ENCODE peak calls at places on chromosomes 2 and 18, in eight cellular contexts. One of them, this sample, is unnamed.

GRCh38 chr2:39845460-39846146 is 66.5 kb upstream of the THUMPD2 start:
- DNase-seq in AG20443: no peak
- DNase-seq in NCI-H460: no peak
- DNase-seq in RCC 7860: peak; percentile 67
- DNase-seq in stimulated activated CD8-positive, alpha-beta memory T cell treated with anti-CD3 and anti-CD28 coated beads, Interleukin-12 subunit alpha, Interleukin-12 subunit beta, amount 100 ng/mL, for 4 hours: no peak
- DNase-seq in fibroblast of pulmonary artery: no peak
- DNase-seq in left ventricle myocardium inferior: no peak
- DNase-seq in germinal center: no peak
- DNase-seq in this sample: no peak

GRCh38 chr2:132252191-132252893 is 90.6 kb upstream of the ANKRD30BL start:
- DNase-seq in stimulated activated CD8-positive, alpha-beta memory T cell treated with anti-CD3 and anti-CD28 coated beads, Interleukin-12 subunit alpha, Interleukin-12 subunit beta, amount 100 ng/mL, for 4 hours: no peak
- DNase-seq in NCI-H460: no peak
- DNase-seq in left ventricle myocardium inferior: no peak
- DNase-seq in germinal center: no peak
- DNase-seq in AG20443: peak; percentile 2
- DNase-seq in fibroblast of pulmonary artery: no peak
- DNase-seq in RCC 7860: no peak
- DNase-seq in this sample: no peak

GRCh38 chr2:109703076-109703475 is 88.9 kb downstream of the SOWAHC start:
- DNase-seq in stimulated activated CD8-positive, alpha-beta memory T cell treated with anti-CD3 and anti-CD28 coated beads, Interleukin-12 subunit alpha, Interleukin-12 subunit beta, amount 100 ng/mL, for 4 hours: no peak
- DNase-seq in RCC 7860: no peak
- DNase-seq in fibroblast of pulmonary artery: peak; percentile 35
- DNase-seq in AG20443: peak; percentile 71
- DNase-seq in NCI-H460: no peak
- DNase-seq in germinal center: no peak
- DNase-seq in left ventricle myocardium inferior: no peak
- DNase-seq in this sample: no peak

GRCh38 chr2:15643791-15644588 is 52.3 kb downstream of the DDX1 start:
- DNase-seq in NCI-H460: no peak
- DNase-seq in AG20443: no peak
- DNase-seq in RCC 7860: no peak
- DNase-seq in fibroblast of pulmonary artery: peak; percentile 61
- DNase-seq in left ventricle myocardium inferior: no peak
- DNase-seq in germinal center: no peak
- DNase-seq in stimulated activated CD8-positive, alpha-beta memory T cell treated with anti-CD3 and anti-CD28 coated beads, Interleukin-12 subunit alpha, Interleukin-12 subunit beta, amount 100 ng/mL, for 4 hours: no peak
- DNase-seq in this sample: no peak

GRCh38 chr2:113169002-113169530 is 4.7 kb upstream of the PSD4 start:
- DNase-seq in AG20443: no peak
- DNase-seq in germinal center: no peak
- DNase-seq in RCC 7860: no peak
- DNase-seq in left ventricle myocardium inferior: no peak
- DNase-seq in NCI-H460: no peak
- DNase-seq in fibroblast of pulmonary artery: no peak
- DNase-seq in stimulated activated CD8-positive, alpha-beta memory T cell treated with anti-CD3 and anti-CD28 coated beads, Interleukin-12 subunit alpha, Interleukin-12 subunit beta, amount 100 ng/mL, for 4 hours: no peak
- DNase-seq in this sample: no peak

GRCh38 chr2:168614291-168615018 is 158.4 kb downstream of the CERS6 start:
- DNase-seq in AG20443: no peak
- DNase-seq in NCI-H460: no peak
- DNase-seq in stimulated activated CD8-positive, alpha-beta memory T cell treated with anti-CD3 and anti-CD28 coated beads, Interleukin-12 subunit alpha, Interleukin-12 subunit beta, amount 100 ng/mL, for 4 hours: no peak
- DNase-seq in RCC 7860: no peak
- DNase-seq in left ventricle myocardium inferior: no peak
- DNase-seq in fibroblast of pulmonary artery: no peak
- DNase-seq in germinal center: peak; percentile 14
- DNase-seq in this sample: no peak

GRCh38 chr2:240374085-240374907 is 61.2 kb upstream of the GPC1 start:
- DNase-seq in stimulated activated CD8-positive, alpha-beta memory T cell treated with anti-CD3 and anti-CD28 coated beads, Interleukin-12 subunit alpha, Interleukin-12 subunit beta, amount 100 ng/mL, for 4 hours: no peak
- DNase-seq in fibroblast of pulmonary artery: peak; percentile 89
- DNase-seq in germinal center: no peak
- DNase-seq in NCI-H460: peak; percentile 61
- DNase-seq in AG20443: peak; percentile 95
- DNase-seq in RCC 7860: peak; percentile 93
- DNase-seq in left ventricle myocardium inferior: peak; percentile 64
- DNase-seq in this sample: peak; percentile 72

GRCh38 chr2:103859238-103859637 is 994.7 kb upstream of the POU3F3 start:
- DNase-seq in RCC 7860: no peak
- DNase-seq in NCI-H460: no peak
- DNase-seq in left ventricle myocardium inferior: no peak
- DNase-seq in germinal center: no peak
- DNase-seq in fibroblast of pulmonary artery: no peak
- DNase-seq in stimulated activated CD8-positive, alpha-beta memory T cell treated with anti-CD3 and anti-CD28 coated beads, Interleukin-12 subunit alpha, Interleukin-12 subunit beta, amount 100 ng/mL, for 4 hours: no peak
- DNase-seq in AG20443: no peak
- DNase-seq in this sample: no peak

GRCh38 chr18:4026542-4026941 is 428.6 kb downstream of the DLGAP1 start:
- DNase-seq in fibroblast of pulmonary artery: no peak
- DNase-seq in stimulated activated CD8-positive, alpha-beta memory T cell treated with anti-CD3 and anti-CD28 coated beads, Interleukin-12 subunit alpha, Interleukin-12 subunit beta, amount 100 ng/mL, for 4 hours: no peak
- DNase-seq in germinal center: no peak
- DNase-seq in AG20443: no peak
- DNase-seq in NCI-H460: no peak
- DNase-seq in RCC 7860: no peak
- DNase-seq in left ventricle myocardium inferior: no peak
- DNase-seq in this sample: no peak

GRCh38 chr18:38493991-38494559 is 928.5 kb upstream of the CELF4 start:
- DNase-seq in stimulated activated CD8-positive, alpha-beta memory T cell treated with anti-CD3 and anti-CD28 coated beads, Interleukin-12 subunit alpha, Interleukin-12 subunit beta, amount 100 ng/mL, for 4 hours: no peak
- DNase-seq in germinal center: no peak
- DNase-seq in NCI-H460: no peak
- DNase-seq in fibroblast of pulmonary artery: no peak
- DNase-seq in AG20443: no peak
- DNase-seq in RCC 7860: no peak
- DNase-seq in left ventricle myocardium inferior: no peak
- DNase-seq in this sample: no peak

GRCh38 chr2:218482651-218483050 is 63.7 kb downstream of the VIL1 start:
- DNase-seq in stimulated activated CD8-positive, alpha-beta memory T cell treated with anti-CD3 and anti-CD28 coated beads, Interleukin-12 subunit alpha, Interleukin-12 subunit beta, amount 100 ng/mL, for 4 hours: no peak
- DNase-seq in NCI-H460: no peak
- DNase-seq in fibroblast of pulmonary artery: no peak
- DNase-seq in RCC 7860: no peak
- DNase-seq in AG20443: no peak
- DNase-seq in germinal center: peak; percentile 14
- DNase-seq in left ventricle myocardium inferior: no peak
- DNase-seq in this sample: peak; percentile 20

GRCh38 chr2:42928161-42928691 is 135.8 kb upstream of the HAAO start:
- DNase-seq in AG20443: no peak
- DNase-seq in fibroblast of pulmonary artery: no peak
- DNase-seq in stimulated activated CD8-positive, alpha-beta memory T cell treated with anti-CD3 and anti-CD28 coated beads, Interleukin-12 subunit alpha, Interleukin-12 subunit beta, amount 100 ng/mL, for 4 hours: no peak
- DNase-seq in left ventricle myocardium inferior: no peak
- DNase-seq in RCC 7860: no peak
- DNase-seq in germinal center: no peak
- DNase-seq in NCI-H460: no peak
- DNase-seq in this sample: no peak

GRCh38 chr18:77108001-77108692 is 24.4 kb downstream of the MBP start:
- DNase-seq in germinal center: peak; percentile 41
- DNase-seq in RCC 7860: peak; percentile 79
- DNase-seq in left ventricle myocardium inferior: no peak
- DNase-seq in NCI-H460: peak; percentile 35
- DNase-seq in stimulated activated CD8-positive, alpha-beta memory T cell treated with anti-CD3 and anti-CD28 coated beads, Interleukin-12 subunit alpha, Interleukin-12 subunit beta, amount 100 ng/mL, for 4 hours: no peak
- DNase-seq in AG20443: peak; percentile 90
- DNase-seq in fibroblast of pulmonary artery: peak; percentile 88
- DNase-seq in this sample: peak; percentile 82

GRCh38 chr18:35620765-35621164 is 39.2 kb downstream of the GALNT1 start:
- DNase-seq in RCC 7860: no peak
- DNase-seq in germinal center: no peak
- DNase-seq in NCI-H460: no peak
- DNase-seq in fibroblast of pulmonary artery: peak; percentile 18
- DNase-seq in left ventricle myocardium inferior: no peak
- DNase-seq in AG20443: no peak
- DNase-seq in stimulated activated CD8-positive, alpha-beta memory T cell treated with anti-CD3 and anti-CD28 coated beads, Interleukin-12 subunit alpha, Interleukin-12 subunit beta, amount 100 ng/mL, for 4 hours: no peak
- DNase-seq in this sample: no peak

GRCh38 chr2:19632327-19633040 is 269.3 kb downstream of the TTC32 start:
- DNase-seq in RCC 7860: no peak
- DNase-seq in stimulated activated CD8-positive, alpha-beta memory T cell treated with anti-CD3 and anti-CD28 coated beads, Interleukin-12 subunit alpha, Interleukin-12 subunit beta, amount 100 ng/mL, for 4 hours: no peak
- DNase-seq in AG20443: peak; percentile 52
- DNase-seq in NCI-H460: no peak
- DNase-seq in fibroblast of pulmonary artery: peak; percentile 68
- DNase-seq in left ventricle myocardium inferior: peak; percentile 47
- DNase-seq in germinal center: no peak
- DNase-seq in this sample: no peak

GRCh38 chr2:68426885-68427579 is 40.1 kb downstream of the FBXO48 start:
- DNase-seq in germinal center: peak; percentile 27
- DNase-seq in stimulated activated CD8-positive, alpha-beta memory T cell treated with anti-CD3 and anti-CD28 coated beads, Interleukin-12 subunit alpha, Interleukin-12 subunit beta, amount 100 ng/mL, for 4 hours: no peak
- DNase-seq in left ventricle myocardium inferior: no peak
- DNase-seq in NCI-H460: no peak
- DNase-seq in RCC 7860: no peak
- DNase-seq in fibroblast of pulmonary artery: no peak
- DNase-seq in AG20443: no peak
- DNase-seq in this sample: peak; percentile 29

GRCh38 chr18:48073231-48073930 is 142.9 kb upstream of the SMAD2 start:
- DNase-seq in AG20443: peak; percentile 90
- DNase-seq in germinal center: no peak
- DNase-seq in stimulated activated CD8-positive, alpha-beta memory T cell treated with anti-CD3 and anti-CD28 coated beads, Interleukin-12 subunit alpha, Interleukin-12 subunit beta, amount 100 ng/mL, for 4 hours: no peak
- DNase-seq in NCI-H460: no peak
- DNase-seq in RCC 7860: no peak
- DNase-seq in fibroblast of pulmonary artery: no peak
- DNase-seq in left ventricle myocardium inferior: no peak
- DNase-seq in this sample: no peak

GRCh38 chr2:239208470-239209180 is 192.2 kb downstream of the HDAC4 start:
- DNase-seq in AG20443: no peak
- DNase-seq in RCC 7860: no peak
- DNase-seq in fibroblast of pulmonary artery: no peak
- DNase-seq in left ventricle myocardium inferior: no peak
- DNase-seq in stimulated activated CD8-positive, alpha-beta memory T cell treated with anti-CD3 and anti-CD28 coated beads, Interleukin-12 subunit alpha, Interleukin-12 subunit beta, amount 100 ng/mL, for 4 hours: no peak
- DNase-seq in NCI-H460: no peak
- DNase-seq in germinal center: no peak
- DNase-seq in this sample: no peak

GRCh38 chr2:61750624-61751023 is 103.2 kb downstream of the FAM161A start:
- DNase-seq in fibroblast of pulmonary artery: peak; percentile 53
- DNase-seq in germinal center: no peak
- DNase-seq in RCC 7860: no peak
- DNase-seq in stimulated activated CD8-positive, alpha-beta memory T cell treated with anti-CD3 and anti-CD28 coated beads, Interleukin-12 subunit alpha, Interleukin-12 subunit beta, amount 100 ng/mL, for 4 hours: no peak
- DNase-seq in left ventricle myocardium inferior: no peak
- DNase-seq in NCI-H460: no peak
- DNase-seq in AG20443: peak; percentile 28
- DNase-seq in this sample: peak; percentile 44

GRCh38 chr2:201452058-201452736 is 657 bp downstream of the STRADB start:
- DNase-seq in AG20443: no peak
- DNase-seq in NCI-H460: no peak
- DNase-seq in fibroblast of pulmonary artery: no peak
- DNase-seq in germinal center: no peak
- DNase-seq in RCC 7860: no peak
- DNase-seq in stimulated activated CD8-positive, alpha-beta memory T cell treated with anti-CD3 and anti-CD28 coated beads, Interleukin-12 subunit alpha, Interleukin-12 subunit beta, amount 100 ng/mL, for 4 hours: no peak
- DNase-seq in left ventricle myocardium inferior: no peak
- DNase-seq in this sample: no peak

GRCh38 chr18:46319793-46320192 is 215.6 kb downstream of the HAUS1 start:
- DNase-seq in left ventricle myocardium inferior: no peak
- DNase-seq in RCC 7860: peak; percentile 21
- DNase-seq in AG20443: no peak
- DNase-seq in stimulated activated CD8-positive, alpha-beta memory T cell treated with anti-CD3 and anti-CD28 coated beads, Interleukin-12 subunit alpha, Interleukin-12 subunit beta, amount 100 ng/mL, for 4 hours: no peak
- DNase-seq in fibroblast of pulmonary artery: no peak
- DNase-seq in germinal center: no peak
- DNase-seq in NCI-H460: no peak
- DNase-seq in this sample: no peak

GRCh38 chr18:70260683-70261082 is 28.2 kb upstream of the SOCS6 start:
- DNase-seq in AG20443: no peak
- DNase-seq in RCC 7860: no peak
- DNase-seq in left ventricle myocardium inferior: no peak
- DNase-seq in stimulated activated CD8-positive, alpha-beta memory T cell treated with anti-CD3 and anti-CD28 coated beads, Interleukin-12 subunit alpha, Interleukin-12 subunit beta, amount 100 ng/mL, for 4 hours: no peak
- DNase-seq in fibroblast of pulmonary artery: no peak
- DNase-seq in NCI-H460: no peak
- DNase-seq in germinal center: no peak
- DNase-seq in this sample: no peak

GRCh38 chr2:224333631-224334030 is 68.3 kb downstream of the FAM124B start:
- DNase-seq in fibroblast of pulmonary artery: no peak
- DNase-seq in RCC 7860: no peak
- DNase-seq in germinal center: no peak
- DNase-seq in NCI-H460: no peak
- DNase-seq in left ventricle myocardium inferior: no peak
- DNase-seq in stimulated activated CD8-positive, alpha-beta memory T cell treated with anti-CD3 and anti-CD28 coated beads, Interleukin-12 subunit alpha, Interleukin-12 subunit beta, amount 100 ng/mL, for 4 hours: no peak
- DNase-seq in AG20443: peak; percentile 61
- DNase-seq in this sample: no peak

GRCh38 chr2:68710336-68710735 is 24.3 kb upstream of the ARHGAP25 start:
- DNase-seq in fibroblast of pulmonary artery: no peak
- DNase-seq in left ventricle myocardium inferior: no peak
- DNase-seq in RCC 7860: no peak
- DNase-seq in germinal center: no peak
- DNase-seq in NCI-H460: no peak
- DNase-seq in AG20443: no peak
- DNase-seq in stimulated activated CD8-positive, alpha-beta memory T cell treated with anti-CD3 and anti-CD28 coated beads, Interleukin-12 subunit alpha, Interleukin-12 subunit beta, amount 100 ng/mL, for 4 hours: no peak
- DNase-seq in this sample: no peak

GRCh38 chr2:38466849-38467767 is 90.0 kb upstream of the ATL2 start:
- DNase-seq in NCI-H460: no peak
- DNase-seq in left ventricle myocardium inferior: no peak
- DNase-seq in germinal center: no peak
- DNase-seq in stimulated activated CD8-positive, alpha-beta memory T cell treated with anti-CD3 and anti-CD28 coated beads, Interleukin-12 subunit alpha, Interleukin-12 subunit beta, amount 100 ng/mL, for 4 hours: no peak
- DNase-seq in AG20443: no peak
- DNase-seq in RCC 7860: no peak
- DNase-seq in fibroblast of pulmonary artery: peak; percentile 65
- DNase-seq in this sample: no peak

GRCh38 chr2:74317696-74318095 is 25.5 kb downstream of the SLC4A5 start:
- DNase-seq in fibroblast of pulmonary artery: no peak
- DNase-seq in NCI-H460: no peak
- DNase-seq in left ventricle myocardium inferior: no peak
- DNase-seq in germinal center: no peak
- DNase-seq in RCC 7860: no peak
- DNase-seq in stimulated activated CD8-positive, alpha-beta memory T cell treated with anti-CD3 and anti-CD28 coated beads, Interleukin-12 subunit alpha, Interleukin-12 subunit beta, amount 100 ng/mL, for 4 hours: no peak
- DNase-seq in AG20443: no peak
- DNase-seq in this sample: no peak

GRCh38 chr18:10051877-10052631 is 138.2 kb downstream of the VAPA start:
- DNase-seq in NCI-H460: no peak
- DNase-seq in left ventricle myocardium inferior: peak; percentile 64
- DNase-seq in fibroblast of pulmonary artery: peak; percentile 92
- DNase-seq in RCC 7860: no peak
- DNase-seq in stimulated activated CD8-positive, alpha-beta memory T cell treated with anti-CD3 and anti-CD28 coated beads, Interleukin-12 subunit alpha, Interleukin-12 subunit beta, amount 100 ng/mL, for 4 hours: no peak
- DNase-seq in germinal center: no peak
- DNase-seq in AG20443: peak; percentile 77
- DNase-seq in this sample: peak; percentile 85

GRCh38 chr2:203648273-203648672 is 58.2 kb upstream of the CD28 start:
- DNase-seq in germinal center: no peak
- DNase-seq in fibroblast of pulmonary artery: no peak
- DNase-seq in NCI-H460: peak; percentile 80
- DNase-seq in AG20443: no peak
- DNase-seq in left ventricle myocardium inferior: no peak
- DNase-seq in stimulated activated CD8-positive, alpha-beta memory T cell treated with anti-CD3 and anti-CD28 coated beads, Interleukin-12 subunit alpha, Interleukin-12 subunit beta, amount 100 ng/mL, for 4 hours: no peak
- DNase-seq in RCC 7860: no peak
- DNase-seq in this sample: no peak

GRCh38 chr2:203799905-203800304 is 67.7 kb upstream of the CTLA4 start:
- DNase-seq in NCI-H460: no peak
- DNase-seq in stimulated activated CD8-positive, alpha-beta memory T cell treated with anti-CD3 and anti-CD28 coated beads, Interleukin-12 subunit alpha, Interleukin-12 subunit beta, amount 100 ng/mL, for 4 hours: no peak
- DNase-seq in left ventricle myocardium inferior: no peak
- DNase-seq in RCC 7860: no peak
- DNase-seq in fibroblast of pulmonary artery: no peak
- DNase-seq in germinal center: no peak
- DNase-seq in AG20443: no peak
- DNase-seq in this sample: no peak

GRCh38 chr2:7057865-7058400 is 140.7 kb downstream of the RNF144A start:
- DNase-seq in NCI-H460: no peak
- DNase-seq in germinal center: no peak
- DNase-seq in fibroblast of pulmonary artery: no peak
- DNase-seq in left ventricle myocardium inferior: no peak
- DNase-seq in AG20443: no peak
- DNase-seq in RCC 7860: no peak
- DNase-seq in stimulated activated CD8-positive, alpha-beta memory T cell treated with anti-CD3 and anti-CD28 coated beads, Interleukin-12 subunit alpha, Interleukin-12 subunit beta, amount 100 ng/mL, for 4 hours: no peak
- DNase-seq in this sample: no peak

GRCh38 chr2:113878743-113879142 is 11.1 kb upstream of the ACTR3 start:
- DNase-seq in left ventricle myocardium inferior: no peak
- DNase-seq in stimulated activated CD8-positive, alpha-beta memory T cell treated with anti-CD3 and anti-CD28 coated beads, Interleukin-12 subunit alpha, Interleukin-12 subunit beta, amount 100 ng/mL, for 4 hours: no peak
- DNase-seq in germinal center: no peak
- DNase-seq in AG20443: no peak
- DNase-seq in NCI-H460: no peak
- DNase-seq in RCC 7860: no peak
- DNase-seq in fibroblast of pulmonary artery: no peak
- DNase-seq in this sample: no peak

This sample was measured in astrocyte of the spinal cord.